ENCODE peak calls at places on chromosomes 11 and 22, in four cellular contexts. V is GM13977, D is H4, K is germinal center. J is an unnamed sample.

GRCh38 chr22:27774200-27774599 is 27.4 kb downstream of the MN1 start:
- DNase-seq in D (no peak), V (no peak), K (no peak), J (no peak)

GRCh38 chr11:45373506-45373905 is 87.4 kb upstream of the SYT13 start:
- DNase-seq in V (no peak), K (no peak), D (no peak), J (no peak)

GRCh38 chr11:94732617-94733292 is 35.4 kb upstream of the AMOTL1 start:
- DNase-seq in D (peak), K (no peak), V (no peak), J (no peak)

GRCh38 chr11:73244589-73245240 is 26.6 kb downstream of the P2RY2 start:
- DNase-seq in K (no peak), D (no peak), V (no peak), J (no peak)

GRCh38 chr22:29186302-29186701 is 19.4 kb upstream of the EMID1 start:
- DNase-seq in K (no peak), D (no peak), V (no peak), J (no peak)

GRCh38 chr11:73380321-73380720 is 4.1 kb downstream of the RELT start:
- DNase-seq in V (no peak), K (no peak), D (no peak), J (no peak)

GRCh38 chr11:37557990-37558389 is 960.0 kb upstream of the RAG2 start:
- DNase-seq in D (no peak), K (no peak), V (no peak), J (no peak)

GRCh38 chr11:8221025-8221723 is 42.5 kb downstream of the LMO1 start:
- DNase-seq in K (no peak), V (no peak), D (no peak), J (no peak)

GRCh38 chr11:57163160-57163868 is 18.4 kb upstream of the LRRC55 start:
- DNase-seq in D (no peak), K (no peak), V (no peak), J (no peak)

GRCh38 chr22:26431151-26431995 is 2.3 kb downstream of the ASPHD2 start:
- DNase-seq in V (peak), D (no peak), K (no peak), J (peak)

GRCh38 chr22:44133161-44133560 is 47.6 kb upstream of the PARVG start:
- DNase-seq in V (no peak), D (no peak), K (no peak), J (no peak)

GRCh38 chr11:93605638-93606037 is 55.8 kb upstream of the CEP295 start:
- DNase-seq in K (no peak), D (no peak), V (no peak), J (no peak)

GRCh38 chr11:86115542-86116385 is 46.9 kb upstream of the PICALM start:
- DNase-seq in D (no peak), K (no peak), V (no peak), J (no peak)

GRCh38 chr11:120183701-120184141 is 27.1 kb upstream of the OAF start:
- DNase-seq in K (no peak), D (no peak), V (no peak), J (no peak)

GRCh38 chr11:4025248-4025956 is 69.2 kb upstream of the RRM1 start:
- DNase-seq in K (no peak), D (no peak), V (no peak), J (no peak)

GRCh38 chr11:68302256-68303054 is 9.9 kb upstream of the LRP5 start:
- DNase-seq in K (no peak), D (peak), V (no peak), J (no peak)

GRCh38 chr11:56841210-56841810 is 92.8 kb upstream of the OR9G4 start:
- DNase-seq in D (peak), K (peak), V (peak), J (peak)

GRCh38 chr11:114796954-114797721 is 118.8 kb downstream of the NXPE2 start:
- DNase-seq in K (no peak), V (no peak), D (peak), J (no peak)

GRCh38 chr11:120185678-120186407 is 25.0 kb upstream of the OAF start:
- DNase-seq in D (no peak), K (no peak), V (no peak), J (no peak)

GRCh38 chr11:101706541-101706940 is 122.7 kb upstream of the TRPC6 start:
- DNase-seq in K (no peak), V (no peak), D (no peak), J (no peak)

GRCh38 chr11:15223318-15223717 is 108.6 kb downstream of the INSC start:
- DNase-seq in K (no peak), D (no peak), V (no peak), J (no peak)

GRCh38 chr11:2214527-2215229 is 43.1 kb upstream of the TH start:
- DNase-seq in D (no peak), V (no peak), K (no peak), J (no peak)

GRCh38 chr11:134356656-134357544 is 25.1 kb downstream of the GLB1L2 start:
- DNase-seq in K (no peak), V (no peak), D (no peak), J (no peak)

GRCh38 chr22:47164514-47165337 is 402.3 kb downstream of the TBC1D22A start:
- DNase-seq in V (no peak), D (no peak), K (no peak), J (no peak)

GRCh38 chr22:42895087-42895486 is 38.0 kb upstream of the ARFGAP3 start:
- DNase-seq in V (peak), K (peak), D (no peak), J (peak)

GRCh38 chr22:49317369-49317768 is 510.3 kb downstream of the BRD1 start:
- DNase-seq in K (no peak), D (no peak), V (no peak), J (no peak)